ENCODE peak calls at places on chromosome 11, in five cellular contexts. One of them, this sample, is unnamed. For H3K36me3 and H3K4me1, the result is how much of the 10 kb centered on the place peaks cover.

GRCh38 chr11:69280994-69281393 is 13.0 kb upstream of the MYEOV start:
- DNase-seq in HepG2: no peak
- DNase-seq in OCI-LY7: no peak
- DNase-seq in Peyer's patch: no peak
- DNase-seq in psoas muscle: no peak
- DNase-seq in this sample: no peak

GRCh38 chr11:8335683-8336082 is 72.0 kb upstream of the LMO1 start:
- DNase-seq in HepG2: no peak
- DNase-seq in OCI-LY7: no peak
- DNase-seq in Peyer's patch: no peak
- DNase-seq in psoas muscle: no peak
- DNase-seq in this sample: no peak

GRCh38 chr11:126417463-126417862 is 62.0 kb downstream of the ST3GAL4 start:
- DNase-seq in HepG2: no peak
- DNase-seq in OCI-LY7: no peak
- DNase-seq in Peyer's patch: no peak
- DNase-seq in psoas muscle: no peak
- DNase-seq in this sample: no peak

GRCh38 chr11:75249704-75250103 is 9.1 kb downstream of the TPBGL start:
- DNase-seq in HepG2: no peak
- DNase-seq in OCI-LY7: no peak
- DNase-seq in Peyer's patch: no peak
- DNase-seq in psoas muscle: no peak
- DNase-seq in this sample: no peak

GRCh38 chr11:30879322-30880020 is 293.3 kb upstream of the MPPED2 start:
- DNase-seq in HepG2: no peak
- DNase-seq in OCI-LY7: no peak
- DNase-seq in Peyer's patch: no peak
- DNase-seq in psoas muscle: no peak
- DNase-seq in this sample: no peak

GRCh38 chr11:126963603-126964353 is 36.8 kb downstream of the KIRREL3 start:
- DNase-seq in HepG2: no peak
- DNase-seq in OCI-LY7: no peak
- DNase-seq in Peyer's patch: no peak
- DNase-seq in psoas muscle: no peak
- DNase-seq in this sample: no peak

GRCh38 chr11:114250180-114250579 is 46.0 kb upstream of the NNMT start:
- DNase-seq in HepG2: no peak
- DNase-seq in OCI-LY7: no peak
- DNase-seq in Peyer's patch: no peak
- DNase-seq in psoas muscle: peak
- DNase-seq in this sample: no peak

GRCh38 chr11:101600948-101601347 is 17.1 kb upstream of the TRPC6 start:
- DNase-seq in HepG2: no peak
- DNase-seq in OCI-LY7: no peak
- DNase-seq in Peyer's patch: no peak
- DNase-seq in psoas muscle: no peak
- DNase-seq in this sample: no peak

GRCh38 chr11:61873588-61874459 is 17.5 kb downstream of the FADS3 start:
- DNase-seq in HepG2: no peak
- DNase-seq in OCI-LY7: no peak
- DNase-seq in Peyer's patch: no peak
- DNase-seq in psoas muscle: peak
- DNase-seq in this sample: peak

GRCh38 chr11:86264649-86265048 is 20.1 kb downstream of the EED start:
- DNase-seq in HepG2: no peak
- DNase-seq in OCI-LY7: no peak
- DNase-seq in Peyer's patch: no peak
- DNase-seq in psoas muscle: no peak
- DNase-seq in this sample: no peak
- H3K36me3 ChIP-seq in HepG2: under half
- H3K36me3 ChIP-seq in OCI-LY7: half or more
- H3K36me3 ChIP-seq in Peyer's patch: under half
- H3K36me3 ChIP-seq in psoas muscle: under half
- H3K36me3 ChIP-seq in this sample: under half

GRCh38 chr11:68214173-68215086 is 1.3 kb upstream of the KMT5B start:
- DNase-seq in HepG2: no peak
- DNase-seq in OCI-LY7: no peak
- DNase-seq in Peyer's patch: no peak
- DNase-seq in psoas muscle: peak
- DNase-seq in this sample: peak

GRCh38 chr11:68215524-68216170 is 2.6 kb upstream of the KMT5B start:
- DNase-seq in HepG2: no peak
- DNase-seq in OCI-LY7: no peak
- DNase-seq in Peyer's patch: no peak
- DNase-seq in psoas muscle: no peak
- DNase-seq in this sample: no peak

GRCh38 chr11:68216171-68216938 is 3.3 kb upstream of the KMT5B start:
- DNase-seq in HepG2: no peak
- DNase-seq in OCI-LY7: no peak
- DNase-seq in Peyer's patch: no peak
- DNase-seq in psoas muscle: peak
- DNase-seq in this sample: peak

GRCh38 chr11:68213555-68214172 is 568 bp upstream of the KMT5B start:
- DNase-seq in HepG2: peak
- DNase-seq in OCI-LY7: peak
- DNase-seq in Peyer's patch: peak
- DNase-seq in psoas muscle: peak
- DNase-seq in this sample: peak

DNA sequence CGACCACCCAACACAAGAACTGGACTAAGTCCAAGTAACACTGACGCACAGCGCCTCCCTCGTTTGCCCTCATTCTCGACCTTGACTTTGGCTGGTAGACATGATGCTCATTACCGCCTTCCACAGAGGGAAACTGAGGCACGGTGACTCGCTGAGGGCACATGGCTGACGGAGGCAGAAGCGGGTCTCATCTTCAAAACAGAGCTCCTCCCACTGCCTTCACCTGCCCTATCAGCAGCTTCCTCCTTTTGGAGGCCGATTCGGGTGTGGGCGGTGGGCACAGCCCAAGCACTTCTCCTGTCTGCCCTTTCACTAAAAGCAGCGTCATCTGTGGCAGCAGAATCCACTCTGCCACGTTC is 2.0 kb upstream of the KMT5B start:
- DNase-seq in HepG2: no peak
- DNase-seq in OCI-LY7: no peak
- DNase-seq in Peyer's patch: no peak
- DNase-seq in psoas muscle: no peak
- DNase-seq in this sample: no peak
- H3K4me1 ChIP-seq in HepG2: half or more
- H3K4me1 ChIP-seq in OCI-LY7: under half
- H3K4me1 ChIP-seq in Peyer's patch: under half
- H3K4me1 ChIP-seq in psoas muscle: under half
- H3K4me1 ChIP-seq in this sample: under half

DNA sequence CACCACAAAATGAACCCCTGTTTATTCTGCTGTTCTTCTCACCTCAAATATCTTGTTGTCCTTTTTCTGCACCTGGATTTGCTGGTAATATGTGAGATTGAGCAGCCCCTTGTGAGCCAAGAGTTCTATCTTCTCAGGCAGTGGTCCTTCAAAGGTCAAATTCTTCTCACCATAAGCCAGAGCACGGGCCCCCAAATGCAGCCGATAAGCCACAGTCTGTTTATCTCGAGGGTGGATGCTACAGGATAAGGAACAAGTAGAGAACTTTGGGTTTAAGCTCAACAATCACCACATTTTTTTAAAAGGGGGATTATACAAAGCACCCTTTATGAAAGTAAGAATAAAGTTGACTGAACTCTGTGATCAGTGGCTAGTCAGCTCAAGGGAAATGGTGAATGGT is 15.8 kb downstream of the TBRG1 start:
- DNase-seq in HepG2: no peak
- DNase-seq in OCI-LY7: no peak
- DNase-seq in Peyer's patch: no peak
- DNase-seq in psoas muscle: no peak
- DNase-seq in this sample: no peak
- H3K36me3 ChIP-seq in HepG2: under half
- H3K36me3 ChIP-seq in OCI-LY7: half or more
- H3K36me3 ChIP-seq in Peyer's patch: under half
- H3K36me3 ChIP-seq in psoas muscle: under half
- H3K36me3 ChIP-seq in this sample: under half

GRCh38 chr11:35214792-35215193 is 75.8 kb downstream of the CD44 start:
- DNase-seq in HepG2: no peak
- DNase-seq in OCI-LY7: no peak
- DNase-seq in Peyer's patch: no peak
- DNase-seq in psoas muscle: no peak
- DNase-seq in this sample: no peak

GRCh38 chr11:35214181-35214770 is 75.3 kb downstream of the CD44 start:
- DNase-seq in HepG2: no peak
- DNase-seq in OCI-LY7: no peak
- DNase-seq in Peyer's patch: no peak
- DNase-seq in psoas muscle: no peak
- DNase-seq in this sample: no peak

GRCh38 chr11:35218956-35219355 is 80.0 kb downstream of the CD44 start:
- DNase-seq in HepG2: no peak
- DNase-seq in OCI-LY7: no peak
- DNase-seq in Peyer's patch: no peak
- DNase-seq in psoas muscle: no peak
- DNase-seq in this sample: no peak

GRCh38 chr11:35215945-35216344 is 77.0 kb downstream of the CD44 start:
- DNase-seq in HepG2: no peak
- DNase-seq in OCI-LY7: no peak
- DNase-seq in Peyer's patch: no peak
- DNase-seq in psoas muscle: no peak
- DNase-seq in this sample: no peak

DNA sequence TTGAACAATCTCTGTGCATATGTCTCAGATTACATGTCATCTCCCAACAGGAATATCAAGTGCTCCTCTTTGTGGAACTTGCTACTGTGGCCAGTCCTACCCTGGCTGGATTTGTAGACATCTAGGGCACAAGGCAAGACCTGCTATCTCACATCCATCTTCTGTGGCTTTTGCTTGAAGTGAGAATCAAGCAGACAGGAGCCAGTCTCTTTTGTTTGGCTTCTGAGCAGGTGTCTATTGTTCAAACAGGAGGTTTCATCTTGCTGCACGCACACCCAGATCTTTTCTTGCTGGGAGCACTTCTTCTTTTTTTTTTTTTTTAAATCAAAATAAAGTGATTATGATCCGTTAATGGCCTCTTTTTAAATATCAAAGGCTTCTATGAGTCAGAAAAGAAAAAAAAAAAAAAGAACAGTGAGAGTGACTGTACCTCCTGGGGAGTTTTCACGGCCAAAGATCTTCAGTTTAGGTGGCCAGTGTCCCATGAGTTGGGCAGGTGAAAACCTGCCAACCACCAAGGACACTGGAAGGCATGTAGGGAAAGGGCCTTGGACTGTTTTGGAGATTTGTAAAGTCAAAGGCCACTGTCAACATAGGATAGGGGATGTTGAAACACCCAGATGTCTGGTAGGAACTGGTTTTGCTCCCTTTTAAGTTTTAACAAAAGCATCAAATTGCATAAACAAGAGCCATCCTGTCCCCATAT is 78.1 kb downstream of the CD44 start:
- DNase-seq in HepG2: peak
- DNase-seq in OCI-LY7: peak
- DNase-seq in Peyer's patch: no peak
- DNase-seq in psoas muscle: no peak
- DNase-seq in this sample: no peak
- H3K4me1 ChIP-seq in HepG2: under half
- H3K4me1 ChIP-seq in OCI-LY7: under half
- H3K4me1 ChIP-seq in Peyer's patch: under half
- H3K4me1 ChIP-seq in psoas muscle: under half
- H3K4me1 ChIP-seq in this sample: half or more

DNA sequence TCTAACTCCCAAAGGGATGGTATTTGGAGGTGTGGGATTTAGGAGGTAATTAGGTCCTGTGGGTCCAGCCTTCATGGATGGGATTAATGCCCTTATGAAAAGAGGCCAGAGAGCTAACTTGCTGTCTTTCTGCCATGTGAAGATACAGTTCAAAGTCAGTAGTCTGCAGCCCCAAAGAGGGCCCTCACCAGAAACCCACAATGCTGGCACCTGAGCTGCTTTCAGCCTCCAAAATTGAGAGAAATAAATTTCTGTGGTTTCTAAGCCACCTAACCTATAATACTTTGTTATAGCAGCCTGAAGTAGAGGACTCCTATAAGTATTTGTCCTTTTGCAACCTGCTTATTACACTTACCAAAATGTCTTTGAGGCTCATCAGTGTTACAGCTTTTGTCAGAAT is 16.2 kb downstream of the ATM start:
- DNase-seq in HepG2: no peak
- DNase-seq in OCI-LY7: no peak
- DNase-seq in Peyer's patch: no peak
- DNase-seq in psoas muscle: no peak
- DNase-seq in this sample: no peak
- H3K36me3 ChIP-seq in HepG2: under half
- H3K36me3 ChIP-seq in OCI-LY7: half or more
- H3K36me3 ChIP-seq in Peyer's patch: under half
- H3K36me3 ChIP-seq in psoas muscle: under half
- H3K36me3 ChIP-seq in this sample: under half

GRCh38 chr11:44600261-44600660 is 34.8 kb downstream of the CD82 start:
- DNase-seq in HepG2: no peak
- DNase-seq in OCI-LY7: no peak
- DNase-seq in Peyer's patch: no peak
- DNase-seq in psoas muscle: no peak
- DNase-seq in this sample: no peak

GRCh38 chr11:44604171-44604581 is 38.7 kb downstream of the CD82 start:
- DNase-seq in HepG2: no peak
- DNase-seq in OCI-LY7: no peak
- DNase-seq in Peyer's patch: peak
- DNase-seq in psoas muscle: no peak
- DNase-seq in this sample: no peak

GRCh38 chr11:44600739-44601416 is 35.4 kb downstream of the CD82 start:
- DNase-seq in HepG2: no peak
- DNase-seq in OCI-LY7: peak
- DNase-seq in Peyer's patch: peak
- DNase-seq in psoas muscle: no peak
- DNase-seq in this sample: no peak

GRCh38 chr11:44602810-44603410 is 37.4 kb downstream of the CD82 start:
- DNase-seq in HepG2: no peak
- DNase-seq in OCI-LY7: no peak
- DNase-seq in Peyer's patch: no peak
- DNase-seq in psoas muscle: no peak
- DNase-seq in this sample: no peak

GRCh38 chr11:44601471-44602370 is 36.3 kb downstream of the CD82 start:
- DNase-seq in HepG2: no peak
- DNase-seq in OCI-LY7: peak
- DNase-seq in Peyer's patch: peak
- DNase-seq in psoas muscle: no peak
- DNase-seq in this sample: no peak
- H3K4me1 ChIP-seq in HepG2: under half
- H3K4me1 ChIP-seq in OCI-LY7: half or more
- H3K4me1 ChIP-seq in Peyer's patch: under half
- H3K4me1 ChIP-seq in psoas muscle: under half
- H3K4me1 ChIP-seq in this sample: under half